ENCODE peak calls at places on chromosomes 3 and 15, in five cellular contexts. O is fibroblast of mammary gland, R is sigmoid colon, Z is NCI-H524, F is activated B cell treated with CpG ODN at 0.5 μM for 24 hours. W is an unnamed sample.

GRCh38 chr3:59185586-59186381 is 136.0 kb upstream of the CFAP20DC start:
- DNase-seq in F (no peak), Z (no peak), R (no peak), O (peak; percentile 23), W (no peak)

GRCh38 chr3:52090131-52090548 is 33.8 kb upstream of the DUSP7 start:
- DNase-seq in F (no peak), Z (no peak), O (peak; percentile 87), R (no peak), W (no peak)

GRCh38 chr15:38593523-38593922 is 28.9 kb upstream of the RASGRP1 start:
- DNase-seq in R (no peak), O (no peak), F (no peak), Z (no peak), W (no peak)

GRCh38 chr3:51798561-51798960 is 19.5 kb upstream of the IQCF6 start:
- DNase-seq in F (no peak), O (no peak), Z (peak; percentile 21), R (no peak), W (no peak)

GRCh38 chr3:107208100-107208499 is 169.1 kb upstream of the CCDC54 start:
- DNase-seq in Z (peak; percentile 66), R (peak; percentile 69), F (no peak), O (peak; percentile 100), W (no peak)

GRCh38 chr3:134640378-134640777 is 10.4 kb downstream of the KY start:
- DNase-seq in Z (no peak), R (no peak), O (no peak), F (no peak), W (no peak)

GRCh38 chr3:55162031-55162784 is 234.3 kb upstream of the LRTM1 start:
- DNase-seq in Z (no peak), F (no peak), O (peak; percentile 95), R (no peak), W (no peak)

GRCh38 chr15:42046597-42046996 is 25.8 kb upstream of the PLA2G4E start:
- DNase-seq in O (no peak), F (no peak), R (no peak), Z (no peak), W (no peak)

GRCh38 chr3:188133219-188133618 is 20.7 kb upstream of the LPP start:
- DNase-seq in F (no peak), O (peak; percentile 98), R (no peak), Z (no peak), W (no peak)

GRCh38 chr15:25739687-25740121 is 123.4 kb downstream of the ATP10A start:
- DNase-seq in Z (peak; percentile 95), R (no peak), F (no peak), O (peak; percentile 58), W (no peak)

GRCh38 chr3:51673181-51673801 is 2.2 kb downstream of the TEX264 start:
- DNase-seq in F (no peak), Z (no peak), O (no peak), R (peak; percentile 43), W (peak; percentile 9)

GRCh38 chr3:98966862-98967554 is 65.5 kb upstream of the DCBLD2 start:
- DNase-seq in R (no peak), O (peak; percentile 73), Z (peak; percentile 33), F (no peak), W (no peak)

GRCh38 chr15:75809986-75810750 is 33.1 kb upstream of the UBE2Q2 start:
- DNase-seq in O (peak; percentile 49), Z (peak; percentile 54), F (no peak), R (no peak), W (no peak)

GRCh38 chr3:98695816-98696215 is 67.3 kb upstream of the ST3GAL6 start:
- DNase-seq in F (no peak), Z (no peak), R (no peak), O (no peak), W (no peak)

GRCh38 chr15:68427961-68428360 is 4.0 kb downstream of the ITGA11 start:
- DNase-seq in Z (no peak), O (no peak), R (no peak), F (no peak), W (no peak)

GRCh38 chr15:101723161-101723873 is 956 bp downstream of the TARS3 start:
- DNase-seq in Z (peak; percentile 23), F (no peak), R (no peak), O (peak; percentile 42), W (no peak)

GRCh38 chr15:46751303-46751702 is 966.0 kb upstream of the SEMA6D start:
- DNase-seq in Z (no peak), R (no peak), O (no peak), F (no peak), W (no peak)

GRCh38 chr3:88418219-88418618 is 268.5 kb downstream of the C3orf38 start:
- DNase-seq in R (no peak), Z (no peak), O (no peak), F (no peak), W (no peak)